ENCODE peak calls at places on chromosomes 1 and 21, in ten cellular contexts. K is HS-27A, N is GM13976, U is HL-60, T is amniotic epithelial cell, S is AG09319, P is C1 segment of cervical spinal cord, D is thoracic aorta, C is mucosa of gallbladder, M is NCI-H774. B is an unnamed sample.

GRCh38 chr21:46155514-46156377 is at the start of gene FTCD:
- DNase-seq in K (no peak), N (no peak), U (no peak), T (no peak), S (no peak), P (no peak), D (no peak), C (no peak), M (no peak), B (no peak)

GRCh38 chr1:51523931-51524330 is 4.9 kb upstream of the EPS15 start:
- DNase-seq in K (no peak), N (no peak), U (no peak), T (no peak), S (no peak), P (peak), D (no peak), C (no peak), M (no peak), B (no peak)

GRCh38 chr1:53592521-53592982 is 133.4 kb downstream of the DMRTB1 start:
- DNase-seq in K (no peak), N (no peak), U (no peak), T (peak), S (peak), P (no peak), D (no peak), C (peak), M (no peak), B (peak)

GRCh38 chr21:43866233-43866632 is 1.2 kb downstream of the AGPAT3 start:
- DNase-seq in K (no peak), N (peak), U (no peak), T (peak), S (peak), P (peak), D (no peak), C (peak), M (no peak), B (no peak)

GRCh38 chr1:155379180-155379876 is 58.6 kb downstream of the RUSC1 start:
- DNase-seq in K (no peak), N (no peak), U (no peak), T (peak), S (peak), P (no peak), D (no peak), C (no peak), M (no peak), B (no peak)

GRCh38 chr1:5369223-5369622 is 623.0 kb downstream of the NPHP4 start:
- DNase-seq in K (no peak), N (no peak), U (no peak), T (no peak), S (no peak), P (no peak), D (no peak), C (no peak), M (no peak), B (no peak)

GRCh38 chr21:37367301-37367757 is 756 bp downstream of the DYRK1A start:
- DNase-seq in K (no peak), N (peak), U (no peak), T (no peak), S (no peak), P (no peak), D (no peak), C (no peak), M (no peak), B (no peak)

GRCh38 chr1:85121744-85122143 is 73.4 kb upstream of the MCOLN3 start:
- DNase-seq in K (no peak), N (no peak), U (no peak), T (no peak), S (no peak), P (no peak), D (no peak), C (no peak), M (no peak), B (no peak)

GRCh38 chr1:15328785-15329480 is 80.8 kb upstream of the EFHD2 start:
- DNase-seq in K (no peak), N (peak), U (no peak), T (no peak), S (no peak), P (peak), D (no peak), C (peak), M (no peak), B (no peak)

GRCh38 chr1:19825298-19825697 is 10.2 kb upstream of the RNF186 start:
- DNase-seq in K (no peak), N (no peak), U (no peak), T (no peak), S (no peak), P (no peak), D (no peak), C (no peak), M (no peak), B (peak)

GRCh38 chr21:33470701-33471100 is 9.1 kb downstream of the TMEM50B start:
- DNase-seq in K (no peak), N (no peak), U (no peak), T (no peak), S (no peak), P (no peak), D (no peak), C (no peak), M (no peak), B (no peak)

GRCh38 chr1:62229932-62230331 is 35.3 kb downstream of the L1TD1 start:
- DNase-seq in K (no peak), N (no peak), U (no peak), T (no peak), S (no peak), P (no peak), D (no peak), C (no peak), M (no peak), B (no peak)

GRCh38 chr1:24702511-24703293 is 42.5 kb upstream of the CLIC4 start:
- DNase-seq in K (no peak), N (no peak), U (no peak), T (peak), S (no peak), P (no peak), D (no peak), C (no peak), M (peak), B (peak)

GRCh38 chr1:221815660-221816059 is 73.8 kb upstream of the DUSP10 start:
- DNase-seq in K (no peak), N (no peak), U (no peak), T (peak), S (no peak), P (no peak), D (no peak), C (no peak), M (no peak), B (no peak)

GRCh38 chr21:27246741-27247140 is 279.9 kb upstream of the ADAMTS5 start:
- DNase-seq in K (no peak), N (no peak), U (no peak), T (peak), S (no peak), P (no peak), D (no peak), C (no peak), M (no peak), B (no peak)

GRCh38 chr1:45359882-45360513 is 19.8 kb upstream of the MUTYH start:
- DNase-seq in K (peak), N (no peak), U (no peak), T (peak), S (peak), P (peak), D (no peak), C (peak), M (peak), B (peak)

GRCh38 chr1:245809361-245809760 is 654.6 kb downstream of the KIF26B start:
- DNase-seq in K (no peak), N (no peak), U (no peak), T (no peak), S (no peak), P (no peak), D (no peak), C (no peak), M (peak), B (peak)

GRCh38 chr1:228109962-228110488 is 926 bp upstream of the MRPL55 start:
- DNase-seq in K (no peak), N (peak), U (no peak), T (peak), S (no peak), P (no peak), D (no peak), C (no peak), M (no peak), B (peak)

GRCh38 chr1:40057310-40058030 is 16.9 kb downstream of the CAP1 start:
- DNase-seq in K (no peak), N (no peak), U (no peak), T (no peak), S (no peak), P (no peak), D (no peak), C (no peak), M (no peak), B (no peak)

GRCh38 chr1:113109908-113110554 is 37.0 kb downstream of the LRIG2 start:
- DNase-seq in K (no peak), N (no peak), U (no peak), T (peak), S (peak), P (no peak), D (no peak), C (peak), M (no peak), B (no peak)

GRCh38 chr1:224343679-224344078 is 13.0 kb upstream of the CNIH4 start:
- DNase-seq in K (no peak), N (no peak), U (no peak), T (peak), S (no peak), P (no peak), D (no peak), C (no peak), M (no peak), B (no peak)

GRCh38 chr1:9211291-9211811 is 23.2 kb upstream of the H6PD start:
- DNase-seq in K (no peak), N (no peak), U (no peak), T (peak), S (no peak), P (no peak), D (no peak), C (no peak), M (no peak), B (no peak)

GRCh38 chr1:74502432-74502831 is 10.0 kb downstream of the LRRC53 start:
- DNase-seq in K (no peak), N (peak), U (no peak), T (peak), S (no peak), P (no peak), D (no peak), C (no peak), M (no peak), B (no peak)

GRCh38 chr1:59976194-59977074 is 49.9 kb upstream of the CYP2J2 start:
- DNase-seq in K (peak), N (peak), U (peak), T (peak), S (no peak), P (peak), D (peak), C (peak), M (peak), B (peak)

GRCh38 chr1:16498573-16499359 is 15.3 kb downstream of the RNU1-1 start:
- DNase-seq in K (peak), N (peak), U (peak), T (peak), S (peak), P (peak), D (peak), C (peak), M (peak), B (peak)

GRCh38 chr1:235648407-235648907 is 1.1 kb downstream of the GNG4 start:
- DNase-seq in K (no peak), N (no peak), U (no peak), T (no peak), S (no peak), P (no peak), D (no peak), C (no peak), M (peak), B (peak)

GRCh38 chr21:45601551-45601950 is 42.0 kb upstream of the PCBP3 start:
- DNase-seq in K (no peak), N (no peak), U (no peak), T (no peak), S (no peak), P (no peak), D (no peak), C (no peak), M (no peak), B (no peak)

GRCh38 chr1:50894340-50894739 is 65.7 kb downstream of the FAF1 start:
- DNase-seq in K (no peak), N (no peak), U (no peak), T (peak), S (no peak), P (no peak), D (no peak), C (no peak), M (no peak), B (no peak)

B was measured in NCI-H146.